ENCODE peak calls at places on chromosome 20, in five cellular contexts. X is psoas muscle, H is AG04450, R is A549, T is left lung. G is an unnamed sample.

GRCh38 chr20:45792513-45793118 is 862 bp downstream of the DNTTIP1 start:
- DNase-seq in X (no peak), H (no peak), R (no peak), T (no peak), G (no peak)

GRCh38 chr20:51158226-51158625 is 135.3 kb upstream of the KCNG1 start:
- DNase-seq in X (no peak), H (no peak), R (no peak), T (no peak), G (no peak)

GRCh38 chr20:16391003-16391402 is 182.2 kb downstream of the KIF16B start:
- DNase-seq in X (no peak), H (no peak), R (no peak), T (no peak), G (no peak)

GRCh38 chr20:5657873-5658200 is 92.4 kb upstream of the SHLD1 start:
- DNase-seq in X (no peak), H (no peak), R (no peak), T (no peak), G (no peak)

GRCh38 chr20:3340443-3340842 is 67.0 kb downstream of the DNAAF9 start:
- DNase-seq in X (peak; percentile 75), H (no peak), R (no peak), T (peak; percentile 71), G (no peak)

GRCh38 chr20:577167-577791 is 32.8 kb downstream of the TCF15 start:
- DNase-seq in X (no peak), H (no peak), R (peak; percentile 55), T (no peak), G (peak; percentile 39)

GRCh38 chr20:39568090-39568489 is 605.9 kb downstream of the DHX35 start:
- DNase-seq in X (no peak), H (no peak), R (no peak), T (no peak), G (no peak)

GRCh38 chr20:51492167-51493092 is 50.1 kb downstream of the NFATC2 start:
- DNase-seq in X (peak; percentile 74), H (no peak), R (no peak), T (peak; percentile 77), G (no peak)

GRCh38 chr20:61397146-61397545 is 145.1 kb downstream of the CDH4 start:
- DNase-seq in X (no peak), H (no peak), R (no peak), T (no peak), G (no peak)

GRCh38 chr20:54257090-54257816 is 49.4 kb downstream of the PFDN4 start:
- DNase-seq in X (no peak), H (peak; percentile 89), R (no peak), T (no peak), G (no peak)

GRCh38 chr20:10498196-10498595 is 63.1 kb downstream of the SLX4IP start:
- DNase-seq in X (no peak), H (no peak), R (no peak), T (no peak), G (no peak)

GRCh38 chr20:37915800-37916570 is 13.1 kb downstream of the VSTM2L start:
- DNase-seq in X (no peak), H (no peak), R (no peak), T (no peak), G (no peak)

GRCh38 chr20:33465536-33466302 is 22.2 kb upstream of the SNTA1 start:
- DNase-seq in X (no peak), H (no peak), R (no peak), T (no peak), G (no peak)

GRCh38 chr20:10357974-10358373 is 76.0 kb downstream of the MKKS start:
- DNase-seq in X (no peak), H (no peak), R (no peak), T (no peak), G (no peak)

GRCh38 chr20:40442181-40442963 is 246.7 kb downstream of the MAFB start:
- DNase-seq in X (no peak), H (no peak), R (peak; percentile 5), T (no peak), G (no peak)

GRCh38 chr20:37394543-37395410 is 48.8 kb downstream of the SRC start:
- DNase-seq in X (peak; percentile 38), H (no peak), R (no peak), T (no peak), G (no peak)

GRCh38 chr20:59403962-59404314 is 103.5 kb downstream of the EDN3 start:
- DNase-seq in X (no peak), H (no peak), R (no peak), T (no peak), G (no peak)

DNA sequence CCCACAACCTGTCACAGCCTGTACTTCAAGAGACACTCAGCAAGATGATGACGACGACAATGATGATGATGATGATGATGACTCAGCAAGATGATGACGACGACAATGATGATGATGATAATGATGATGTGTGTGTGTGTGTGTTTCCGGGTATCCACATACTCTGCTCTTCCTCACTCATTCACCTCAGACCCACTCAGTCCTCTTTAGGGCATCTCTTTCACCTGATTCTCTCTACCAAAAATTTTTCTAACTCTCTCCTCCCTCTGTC is 1.2 kb upstream of the EIF6 start:
- DNase-seq in X (no peak), H (no peak), R (no peak), T (no peak), G (no peak)
- H3K4me3 ChIP-seq in X (no peak overlapping the region), H (no peak overlapping the region), R (no peak overlapping the region), T (no peak overlapping the region), G (no peak overlapping the region)

DNA sequence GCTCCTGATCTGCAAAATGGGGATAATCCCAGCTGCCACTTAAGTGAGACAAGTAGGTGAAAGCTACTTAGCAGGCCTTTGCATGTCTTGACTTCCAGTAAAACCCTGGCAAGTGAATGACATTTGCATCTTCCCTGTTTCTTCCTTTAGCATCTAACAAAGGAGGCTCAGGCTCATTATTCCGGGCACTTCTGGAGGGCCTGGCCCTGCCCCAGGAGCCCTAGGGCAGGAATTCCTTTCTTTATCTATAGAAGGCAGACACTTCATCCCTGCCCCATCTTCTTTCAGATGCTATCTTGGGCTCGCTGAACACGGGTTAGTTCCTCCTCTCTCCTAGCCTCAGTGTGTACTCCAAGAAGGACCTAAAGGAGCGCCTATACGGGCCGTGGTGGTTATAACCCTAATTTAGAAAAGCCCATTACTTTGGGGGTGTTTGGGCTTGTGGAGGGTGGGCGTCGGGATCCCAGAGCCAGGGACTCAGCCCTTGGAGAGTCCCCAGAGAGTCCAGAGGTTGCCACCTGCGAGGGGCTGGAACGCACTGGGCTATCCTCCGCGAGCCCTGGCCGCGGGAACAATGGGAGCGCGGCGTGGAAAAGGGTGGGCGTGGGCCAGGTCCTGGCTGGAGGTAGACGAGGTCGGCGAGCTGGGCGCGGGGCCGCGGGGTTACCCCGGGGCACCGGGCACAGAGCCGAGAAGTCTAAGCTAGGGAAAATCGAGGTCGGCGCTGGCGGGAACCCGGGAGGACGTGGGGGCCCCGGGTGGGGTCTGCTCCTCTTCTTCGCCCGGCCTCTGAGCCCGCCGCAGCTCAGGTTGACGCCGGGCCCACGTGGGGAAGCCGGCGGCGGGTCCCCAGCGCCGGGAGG is 62.7 kb upstream of the EPB41L1 start:
- DNase-seq in X (no peak), H (no peak), R (no peak), T (no peak), G (no peak)
- H3K4me3 ChIP-seq in X (peak overlapping the region; percentile 73), H (peak overlapping the region; percentile 67), R (peak overlapping the region; percentile 97), T (peak overlapping the region; percentile 60), G (no peak overlapping the region)

GRCh38 chr20:46899619-46900018 is 5.0 kb downstream of the EYA2 start:
- DNase-seq in X (no peak), H (no peak), R (no peak), T (no peak), G (no peak)
- H3K4me3 ChIP-seq in X (no peak overlapping the region), H (no peak overlapping the region), R (no peak overlapping the region), T (no peak overlapping the region), G (no peak overlapping the region)

DNA sequence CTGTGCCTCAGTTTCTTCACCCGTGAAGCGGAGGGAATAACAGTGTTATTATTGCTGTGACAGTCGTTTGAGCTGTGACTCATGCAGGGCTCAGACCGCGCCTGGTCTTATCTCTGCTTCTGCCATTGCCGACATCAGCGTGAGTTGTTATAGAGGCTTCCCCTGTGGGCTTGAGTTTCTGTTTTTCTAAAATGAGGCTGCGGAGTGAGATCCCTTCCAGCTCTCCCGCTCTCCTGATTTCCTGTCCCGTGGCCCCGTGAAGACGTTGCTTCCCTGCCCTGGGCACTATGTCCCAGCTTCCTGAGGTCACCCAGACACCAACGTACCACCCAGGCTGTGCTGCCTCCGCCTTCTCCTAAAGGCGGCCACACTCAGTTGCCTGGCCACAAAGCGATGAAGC is 278.4 kb downstream of the BMP7 start:
- DNase-seq in X (no peak), H (no peak), R (no peak), T (no peak), G (no peak)
- H3K4me3 ChIP-seq in X (no peak overlapping the region), H (no peak overlapping the region), R (no peak overlapping the region), T (no peak overlapping the region), G (no peak overlapping the region)

GRCh38 chr20:49339123-49339522 is 61.3 kb upstream of the ZNFX1 start:
- DNase-seq in X (no peak), H (no peak), R (no peak), T (no peak), G (no peak)

GRCh38 chr20:49343246-49343645 is 65.4 kb upstream of the ZNFX1 start:
- DNase-seq in X (no peak), H (no peak), R (no peak), T (no peak), G (no peak)

GRCh38 chr20:49338061-49338460 is 60.2 kb upstream of the ZNFX1 start:
- DNase-seq in X (no peak), H (no peak), R (no peak), T (no peak), G (no peak)

GRCh38 chr20:49337357-49337756 is 59.5 kb upstream of the ZNFX1 start:
- DNase-seq in X (no peak), H (no peak), R (no peak), T (no peak), G (no peak)

GRCh38 chr20:49340161-49340966 is 62.5 kb upstream of the ZNFX1 start:
- DNase-seq in X (peak; percentile 71), H (no peak), R (no peak), T (no peak), G (no peak)
- H3K4me3 ChIP-seq in X (no peak overlapping the region), H (no peak overlapping the region), R (no peak overlapping the region), T (no peak overlapping the region), G (no peak overlapping the region)